ENCODE peak calls at places on chromosomes 12 and 14, in eight cellular contexts. D is T follicular helper cell; A is H54; S is stimulated activated CD4-positive, alpha-beta T cell treated with anti-CD3 and anti-CD28 coated beads, Interleukin-12 subunit alpha, Interleukin-12 subunit beta, amount 100 ng/mL, for 4 hours; Y is GM04504; O is activated naive CD4-positive, alpha-beta T cell treated with anti-CD3 and anti-CD28 coated beads, Interleukin-2, amount 10 ng/mL, durations not matched to agents 7 days and 5 days; M is T-helper 2 cell; X is activated CD4-positive, alpha-beta T cell treated with anti-CD3 and anti-CD28 coated beads, Interleukin-2, amount 50 U/mL, for 1 hour. V is an unnamed sample.

GRCh38 chr14:78243187-78243586 is 73.0 kb downstream of the NRXN3 start:
- DNase-seq in D (no peak), A (no peak), S (no peak), Y (no peak), O (no peak), M (no peak), X (no peak), V (no peak)

GRCh38 chr12:94126067-94126466 is 22.3 kb upstream of the PLXNC1 start:
- DNase-seq in D (no peak), A (no peak), S (no peak), Y (no peak), O (no peak), M (no peak), X (no peak), V (no peak)

GRCh38 chr12:55068416-55069010 is 48.7 kb downstream of the NEUROD4 start:
- DNase-seq in D (no peak), A (peak), S (no peak), Y (peak), O (peak), M (no peak), X (no peak), V (peak)

GRCh38 chr14:90559811-90560492 is 163.1 kb downstream of the CALM1 start:
- DNase-seq in D (no peak), A (no peak), S (no peak), Y (no peak), O (no peak), M (no peak), X (no peak), V (no peak)

GRCh38 chr12:55899035-55899434 is 28.7 kb downstream of the PYM1 start:
- DNase-seq in D (no peak), A (no peak), S (peak), Y (no peak), O (no peak), M (no peak), X (no peak), V (no peak)

GRCh38 chr14:52694761-52695480 is 437 bp downstream of the ERO1A start:
- DNase-seq in D (peak), A (no peak), S (peak), Y (peak), O (peak), M (peak), X (peak), V (peak)

GRCh38 chr14:42804146-42804545 is 1197.5 kb downstream of the LRFN5 start:
- DNase-seq in D (no peak), A (no peak), S (no peak), Y (no peak), O (no peak), M (no peak), X (no peak), V (no peak)

GRCh38 chr12:47303207-47303606 is 223.4 kb upstream of the AMIGO2 start:
- DNase-seq in D (no peak), A (no peak), S (no peak), Y (no peak), O (no peak), M (no peak), X (no peak), V (no peak)

GRCh38 chr14:56390859-56391258 is 188.7 kb upstream of the TMEM260 start:
- DNase-seq in D (no peak), A (no peak), S (no peak), Y (no peak), O (no peak), M (no peak), X (no peak), V (no peak)

V was measured in RCC 7860.